ENCODE peak calls at places on chromosomes 13 and 19, in nine cellular contexts. R, I, Y, X, Q, V, K, Z and B are unnamed samples. For H4K20me1, the result is how much of the 10 kb centered on the place peaks cover.

GRCh38 chr13:32113564-32113963 is 82.0 kb downstream of the FRY start:
- DNase-seq in Z (no peak), R (no peak), X (no peak), I (no peak), V (no peak), K (no peak), Q (no peak), Y (no peak), B (no peak)

GRCh38 chr19:4571305-4571917 is 11.9 kb upstream of the SEMA6B start:
- DNase-seq in Q (no peak), R (no peak), I (no peak), Z (no peak), K (no peak), Y (no peak), X (no peak), V (no peak), B (no peak)

GRCh38 chr13:51019026-51019425 is 92.0 kb downstream of the C13orf42 start:
- DNase-seq in V (no peak), Y (no peak), R (no peak), X (no peak), Z (no peak), Q (no peak), I (no peak), K (no peak), B (no peak)

GRCh38 chr19:19372656-19373416 is 32.6 kb upstream of the GATAD2A start:
- DNase-seq in Q (peak), R (peak), V (peak), Y (peak), X (no peak), K (peak), I (peak), Z (no peak), B (no peak)

GRCh38 chr19:34241513-34242337 is 12.6 kb upstream of the GARRE1 start:
- DNase-seq in X (peak), I (peak), Q (no peak), Z (no peak), Y (peak), K (peak), V (no peak), R (peak), B (no peak)

GRCh38 chr13:33512880-33513554 is 227.5 kb upstream of the STARD13 start:
- DNase-seq in X (no peak), Q (no peak), R (no peak), K (no peak), I (no peak), Z (no peak), V (peak), Y (no peak), B (no peak)

GRCh38 chr13:24208314-24208713 is 47.8 kb downstream of the SPATA13 start:
- DNase-seq in V (peak), Y (no peak), Q (peak), R (no peak), K (no peak), X (no peak), Z (peak), I (no peak), B (peak)

GRCh38 chr19:8041553-8041952 is 11.0 kb upstream of the CCL25 start:
- DNase-seq in V (no peak), X (no peak), Z (no peak), R (no peak), Y (no peak), I (no peak), K (no peak), Q (no peak), B (no peak)

GRCh38 chr13:107644136-107644535 is 571.2 kb downstream of the LIG4 start:
- DNase-seq in Y (no peak), I (no peak), X (no peak), Q (no peak), R (no peak), Z (no peak), K (no peak), V (no peak), B (no peak)

GRCh38 chr19:54489341-54489740 is 13.3 kb upstream of the LAIR2 start:
- DNase-seq in K (no peak), I (no peak), Y (no peak), V (no peak), Z (no peak), R (peak), X (no peak), Q (no peak), B (no peak)

GRCh38 chr19:32543107-32543900 is 37.7 kb upstream of the PDCD5 start:
- DNase-seq in Y (no peak), I (no peak), K (no peak), Z (peak), Q (no peak), V (peak), R (no peak), X (no peak), B (no peak)

GRCh38 chr19:1645299-1645698 is 7.1 kb downstream of the TCF3 start:
- DNase-seq in R (no peak), Q (no peak), V (no peak), I (no peak), Y (no peak), X (no peak), K (no peak), Z (no peak), B (no peak)

GRCh38 chr13:26985285-26985878 is 186.2 kb downstream of the USP12 start:
- DNase-seq in Y (peak), R (peak), K (peak), X (no peak), Q (peak), V (peak), I (peak), Z (peak), B (peak)

GRCh38 chr13:49954674-49955455 is 18.7 kb upstream of the SPRYD7 start:
- DNase-seq in Q (no peak), Z (peak), V (peak), I (no peak), K (no peak), R (no peak), Y (no peak), X (no peak), B (no peak)

GRCh38 chr13:19283836-19284235 is 102.2 kb upstream of the TUBA3C start:
- DNase-seq in R (no peak), Z (no peak), Q (no peak), K (no peak), V (no peak), X (no peak), Y (no peak), I (no peak), B (no peak)

GRCh38 chr19:43466793-43467192 is 1.4 kb upstream of the LYPD3 start:
- DNase-seq in Q (no peak), Y (no peak), V (no peak), K (no peak), R (no peak), Z (no peak), X (no peak), I (no peak), B (no peak)

GRCh38 chr19:47865166-47865565 is 6.1 kb downstream of the TPRX2 start:
- DNase-seq in K (no peak), R (no peak), Z (no peak), Y (no peak), I (no peak), V (no peak), X (no peak), Q (no peak), B (no peak)

GRCh38 chr19:7852851-7853759 is 21.1 kb downstream of the PRR36 start:
- DNase-seq in K (peak), Q (peak), Y (peak), I (peak), X (no peak), Z (peak), V (peak), R (peak), B (no peak)

GRCh38 chr13:94464771-94465170 is 14.7 kb downstream of the DCT start:
- DNase-seq in X (no peak), Y (no peak), I (no peak), Q (no peak), K (no peak), V (no peak), R (no peak), Z (no peak), B (no peak)

GRCh38 chr19:12425501-12426274 is 15.1 kb downstream of the ZNF443 start:
- DNase-seq in Y (no peak), K (no peak), X (no peak), R (no peak), Z (no peak), Q (no peak), I (no peak), V (no peak), B (no peak)
- H4K20me1 ChIP-seq in Y (under half), K (under half), X (under half), R (under half), Z (under half), Q (under half), I (under half), V (under half), B (under half)

DNA sequence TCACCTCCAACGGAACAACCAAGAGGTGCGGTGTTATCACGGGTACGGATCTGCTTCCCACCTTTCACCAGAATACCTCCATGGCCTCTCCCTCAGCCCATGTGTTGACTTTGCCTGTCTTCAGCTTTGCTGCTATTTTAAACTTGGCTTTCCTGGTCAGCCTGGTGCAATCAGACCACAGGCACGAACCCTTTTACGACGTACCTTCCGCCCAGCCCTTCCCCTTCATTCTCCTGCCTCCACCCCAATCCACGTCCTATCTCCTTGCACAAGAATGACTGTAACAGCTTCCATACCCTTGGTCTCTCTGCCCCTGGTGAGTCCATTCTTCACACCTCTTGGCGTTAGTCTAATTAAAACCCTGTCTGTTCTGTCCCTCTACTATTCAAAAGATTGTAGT is 431.7 kb downstream of the EFNB2 start:
- DNase-seq in Q (peak), Z (no peak), Y (no peak), X (no peak), R (no peak), V (no peak), I (no peak), K (no peak), B (no peak)
- H2AFZ ChIP-seq in Q (peak), Z (peak), Y (no peak), X (no peak), R (no peak), V (peak), I (no peak), K (no peak), B (no peak)

GRCh38 chr19:46718157-46718933 is 1.4 kb upstream of the PRKD2 start:
- DNase-seq in V (no peak), R (peak), I (peak), X (no peak), Z (no peak), Q (no peak), Y (peak), K (peak), B (no peak)

GRCh38 chr19:46721269-46722003 is 4.5 kb upstream of the PRKD2 start:
- DNase-seq in I (peak), K (no peak), V (no peak), R (peak), X (no peak), Z (no peak), Y (peak), Q (no peak), B (no peak)

GRCh38 chr19:46718934-46719551 is 2.1 kb upstream of the PRKD2 start:
- DNase-seq in Z (no peak), I (no peak), R (no peak), Q (no peak), K (peak), Y (peak), V (no peak), X (no peak), B (no peak)

GRCh38 chr19:46720516-46721239 is 3.8 kb upstream of the PRKD2 start:
- DNase-seq in R (no peak), X (no peak), Y (no peak), K (no peak), Z (no peak), I (no peak), Q (no peak), V (no peak), B (no peak)

DNA sequence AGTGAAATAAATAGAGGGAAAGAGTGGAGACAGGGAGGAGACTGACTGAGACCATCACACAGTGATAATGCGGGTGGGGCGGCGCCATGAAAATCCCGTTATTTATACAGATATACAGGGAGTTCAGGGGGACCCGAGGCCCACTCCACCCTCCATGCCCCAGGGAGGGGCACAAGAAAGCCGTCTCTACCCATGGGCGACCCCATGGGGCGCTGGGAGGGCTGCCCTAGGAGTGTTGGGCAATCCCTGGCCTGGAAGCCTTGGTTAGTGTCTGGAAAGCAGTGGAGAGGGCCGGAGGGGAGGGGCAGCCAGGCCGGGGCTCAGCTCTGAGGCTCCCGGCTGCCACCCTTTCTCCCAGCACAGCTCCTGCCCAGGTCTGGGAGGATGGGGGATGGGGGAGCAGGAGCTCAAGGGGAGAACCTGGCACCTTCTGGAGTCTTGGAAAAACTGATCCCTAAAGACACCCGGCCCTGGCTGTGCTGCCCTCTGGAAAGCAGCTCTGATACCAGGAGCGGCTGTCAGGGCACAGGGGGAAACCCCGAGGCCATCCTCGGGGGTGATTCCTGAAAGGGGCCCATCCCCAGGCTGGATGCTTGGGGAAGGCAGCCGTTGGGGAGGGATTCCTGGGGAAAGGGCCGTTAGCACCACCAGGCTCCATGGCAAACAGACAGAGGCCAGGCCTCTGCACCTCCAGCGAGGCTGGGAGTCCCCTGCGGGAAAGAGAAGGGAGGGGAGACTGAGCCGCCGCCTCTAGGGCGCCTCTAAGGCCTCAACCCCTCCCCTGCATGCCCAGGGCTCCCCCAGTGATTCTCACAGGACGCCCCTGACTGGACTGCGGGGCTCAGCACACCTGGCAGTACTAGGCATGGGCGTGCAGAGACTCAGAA is 3.0 kb upstream of the PRKD2 start:
- DNase-seq in V (no peak), Q (no peak), Y (peak), X (no peak), R (no peak), I (no peak), Z (no peak), K (no peak), B (no peak)
- H4K20me1 ChIP-seq in V (under half), Q (under half), Y (under half), X (under half), R (under half), I (under half), Z (under half), K (under half), B (under half)

GRCh38 chr19:2977686-2978466 is 512 bp downstream of the TLE6 start:
- DNase-seq in Z (no peak), K (peak), X (no peak), V (no peak), I (no peak), Y (no peak), R (no peak), Q (no peak), B (no peak)
- H2AFZ ChIP-seq in Z (peak), K (no peak), X (no peak), V (peak), I (no peak), Y (peak), R (no peak), Q (no peak), B (peak)

DNA sequence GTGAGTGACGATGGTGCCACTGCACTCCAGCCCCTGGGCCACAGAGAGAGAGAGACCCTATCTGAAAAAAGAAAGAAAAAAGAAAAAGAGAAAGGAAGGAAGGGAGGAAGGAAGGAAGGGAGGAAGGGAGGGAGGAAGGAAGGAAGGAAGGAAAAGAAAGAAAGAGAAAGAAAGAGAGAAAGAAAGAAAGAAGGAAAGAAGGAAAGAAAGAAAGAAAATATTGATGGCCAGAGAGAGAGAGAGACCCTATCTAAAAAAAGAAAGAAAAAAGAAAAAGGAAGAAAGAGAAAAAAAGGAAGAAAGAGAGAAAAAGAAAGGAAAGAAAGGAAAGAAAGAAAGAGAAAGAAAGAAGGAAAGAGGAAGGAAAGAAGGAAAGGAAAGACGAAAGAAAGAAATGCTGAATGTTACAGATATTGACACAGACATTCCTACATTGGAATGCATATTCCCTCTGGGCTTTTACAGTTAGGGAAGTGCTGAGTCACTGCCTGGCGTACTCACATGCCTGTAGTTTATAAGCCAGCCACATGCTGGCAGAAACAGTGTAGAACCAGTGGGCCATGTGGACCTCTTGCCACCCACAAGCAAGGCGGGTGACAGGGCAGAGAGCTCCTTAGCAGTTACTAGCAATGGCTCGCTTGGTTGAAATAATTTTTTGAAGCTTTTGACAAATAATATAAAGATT is 34.6 kb upstream of the SLC46A3 start:
- DNase-seq in X (no peak), R (peak), K (no peak), I (peak), Y (no peak), Q (peak), Z (peak), V (peak), B (peak)
- H4K20me1 ChIP-seq in X (under half), R (under half), K (under half), I (under half), Y (under half), Q (under half), Z (under half), V (under half), B (under half)

DNA sequence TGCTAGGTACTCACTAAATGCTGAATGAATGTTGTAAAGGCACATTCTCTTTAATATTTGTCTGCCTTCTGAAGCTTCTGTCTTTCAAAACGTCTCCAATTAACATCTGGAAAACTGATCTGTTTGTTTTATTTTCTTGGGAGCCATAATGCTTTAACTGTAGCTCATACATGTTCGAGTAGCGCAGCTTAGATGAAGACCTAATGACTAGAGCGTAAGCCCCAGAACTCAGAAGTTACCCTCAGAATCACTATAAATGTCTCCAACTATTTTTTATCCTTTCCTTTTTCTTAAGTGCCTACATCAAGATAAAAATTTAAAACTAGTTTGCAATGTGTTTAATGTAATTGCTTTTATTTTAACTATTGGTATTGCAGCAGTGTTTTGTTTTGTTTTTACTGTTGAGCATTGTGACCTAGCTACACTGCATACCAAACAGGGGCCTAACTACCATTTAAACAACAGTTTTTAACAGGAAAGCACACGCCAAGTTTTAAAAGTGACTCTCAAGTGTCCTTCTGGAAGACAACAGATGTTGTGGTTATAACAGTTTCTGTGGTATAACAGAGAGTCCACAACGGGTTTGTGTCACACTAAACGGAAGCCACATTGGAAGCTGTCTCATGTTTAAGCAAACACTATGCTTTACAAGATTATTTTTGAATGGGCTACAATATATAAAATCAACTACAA is 42.0 kb downstream of the MRPL57 start:
- DNase-seq in Z (no peak), Q (no peak), I (no peak), V (no peak), X (no peak), Y (no peak), R (no peak), K (no peak), B (no peak)
- H2AFZ ChIP-seq in Z (no peak), Q (no peak), I (no peak), V (no peak), X (no peak), Y (no peak), R (peak), K (peak), B (no peak)

GRCh38 chr19:2783781-2784145 is 690 bp upstream of the SGTA start:
- DNase-seq in Q (no peak), Z (no peak), V (no peak), R (no peak), K (no peak), X (no peak), I (no peak), Y (no peak), B (no peak)
- H4K20me1 ChIP-seq in Q (under half), Z (under half), V (under half), R (under half), K (under half), X (under half), I (under half), Y (under half), B (under half)

GRCh38 chr13:113431171-113431570 is 22.1 kb downstream of the ADPRHL1 start:
- DNase-seq in K (no peak), I (no peak), R (no peak), V (no peak), Z (no peak), Q (no peak), Y (no peak), X (no peak), B (no peak)
- H2AFZ ChIP-seq in K (no peak), I (no peak), R (no peak), V (no peak), Z (no peak), Q (no peak), Y (no peak), X (no peak), B (no peak)

GRCh38 chr19:49863935-49864320 is 3.4 kb downstream of the PNKP start:
- DNase-seq in V (no peak), Y (no peak), R (no peak), I (no peak), Q (no peak), X (no peak), Z (no peak), K (no peak), B (no peak)
- H4K20me1 ChIP-seq in V (under half), Y (under half), R (under half), I (under half), Q (under half), X (under half), Z (under half), K (under half), B (under half)

DNA sequence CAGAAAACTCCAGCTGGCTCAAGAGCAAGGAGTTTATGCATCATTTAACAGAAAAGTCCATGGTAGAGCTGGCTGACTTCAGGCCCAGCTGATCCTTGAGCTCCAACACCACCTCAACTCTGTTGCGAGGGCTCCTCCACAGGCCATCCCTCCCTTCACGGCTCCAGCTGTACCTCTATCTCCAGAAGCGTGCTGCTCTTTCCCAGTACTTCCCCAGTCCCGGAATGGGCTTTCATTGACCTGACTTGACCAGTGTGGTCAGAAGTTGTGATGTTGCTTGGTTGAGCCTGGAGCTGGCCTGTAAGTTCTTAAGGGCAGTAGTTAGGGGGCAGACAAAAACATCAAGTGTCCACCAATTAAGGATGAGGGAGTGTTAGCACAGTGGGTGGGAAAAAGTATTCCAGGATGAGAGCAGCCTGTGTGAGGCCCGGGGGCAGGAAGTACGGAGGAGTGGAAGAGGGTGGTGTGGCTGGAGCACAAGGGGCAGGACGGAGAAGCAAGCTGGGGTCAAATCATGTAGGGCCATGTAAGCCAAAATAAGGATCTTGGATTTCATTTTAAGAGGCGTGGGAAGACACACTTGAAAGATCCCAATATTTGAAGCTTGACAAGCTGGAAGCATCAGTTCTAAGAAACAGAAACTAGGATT is 24.0 kb downstream of the SKA3 start:
- DNase-seq in V (no peak), X (no peak), K (no peak), Z (no peak), R (peak), Y (no peak), I (peak), Q (no peak), B (no peak)
- H2AFZ ChIP-seq in V (no peak), X (no peak), K (no peak), Z (no peak), R (no peak), Y (no peak), I (no peak), Q (no peak), B (no peak)